ENCODE peak calls at places on chromosome 3, in eight cellular contexts. D is IMR-90, G is Peyer's patch, A is heart right ventricle, N is tibial nerve, X is upper lobe of right lung, M is brain microvascular endothelial cell, W is Panc1. I is an unnamed sample. For H3K36me3, the result is how much of the 10 kb centered on the place peaks cover.

GRCh38 chr3:30308131-30308530 is 298.3 kb upstream of the TGFBR2 start:
- DNase-seq in G (no peak), M (no peak), N (no peak), A (no peak), W (no peak), X (no peak), D (peak), I (no peak)

GRCh38 chr3:175475765-175476164 is 616.6 kb downstream of the NAALADL2 start:
- DNase-seq in X (no peak), G (no peak), A (no peak), N (no peak), W (no peak), D (no peak), M (no peak), I (no peak)

GRCh38 chr3:152176998-152177397 is 91.7 kb upstream of the MBNL1 start:
- DNase-seq in W (no peak), X (no peak), G (no peak), D (no peak), N (no peak), A (no peak), M (no peak), I (no peak)

GRCh38 chr3:24185738-24186384 is 240.8 kb downstream of the NR1D2 start:
- DNase-seq in W (peak), X (no peak), A (peak), N (no peak), D (peak), G (no peak), M (peak), I (no peak)

GRCh38 chr3:47950453-47950852 is 65.8 kb downstream of the MAP4 start:
- DNase-seq in A (no peak), M (no peak), W (no peak), N (no peak), G (no peak), X (no peak), D (no peak), I (no peak)

GRCh38 chr3:177760803-177761202 is 563.5 kb upstream of the TBL1XR1 start:
- DNase-seq in W (no peak), D (peak), N (no peak), A (no peak), G (no peak), M (no peak), X (no peak), I (no peak)

GRCh38 chr3:16467368-16467767 is 46.1 kb downstream of the RFTN1 start:
- DNase-seq in W (no peak), G (no peak), A (no peak), N (no peak), D (no peak), X (no peak), M (no peak), I (no peak)

GRCh38 chr3:27326949-27327582 is 42.1 kb downstream of the NEK10 start:
- DNase-seq in G (no peak), D (no peak), M (peak), X (no peak), A (no peak), N (no peak), W (no peak), I (no peak)

GRCh38 chr3:100047455-100048141 is 66.7 kb downstream of the FILIP1L start:
- DNase-seq in A (peak), D (peak), X (no peak), W (peak), M (peak), G (no peak), N (no peak), I (no peak)

GRCh38 chr3:126522363-126522788 is 1.6 kb upstream of the CHST13 start:
- DNase-seq in A (peak), G (peak), N (peak), D (peak), M (peak), W (peak), X (peak), I (peak)

GRCh38 chr3:152272771-152273242 is 4.1 kb downstream of the MBNL1 start:
- DNase-seq in M (peak), X (no peak), W (peak), D (peak), A (no peak), N (no peak), G (no peak), I (no peak)

GRCh38 chr3:23165571-23165970 is 37.6 kb upstream of the UBE2E2 start:
- DNase-seq in X (no peak), G (no peak), A (no peak), N (no peak), W (no peak), M (no peak), D (no peak), I (no peak)

GRCh38 chr3:185153170-185153733 is 392 bp upstream of the C3orf70 start:
- DNase-seq in W (no peak), X (no peak), G (no peak), A (no peak), M (peak), D (no peak), N (peak), I (peak)

GRCh38 chr3:126081618-126082333 is 2.1 kb downstream of the SLC41A3 start:
- DNase-seq in D (peak), A (no peak), M (peak), G (peak), X (no peak), N (no peak), W (peak), I (no peak)

GRCh38 chr3:66259721-66260255 is 39.0 kb downstream of the SLC25A26 start:
- DNase-seq in D (peak), M (no peak), A (no peak), W (no peak), N (no peak), X (no peak), G (no peak), I (no peak)

GRCh38 chr3:183252973-183253363 is at the start of gene B3GNT5:
- DNase-seq in W (no peak), G (peak), D (no peak), A (peak), N (no peak), X (peak), M (no peak), I (no peak)

GRCh38 chr3:71361346-71361745 is 222.2 kb downstream of the FOXP1 start:
- DNase-seq in A (no peak), M (no peak), W (no peak), N (no peak), D (no peak), G (no peak), X (no peak), I (no peak)
- H3K4me3 ChIP-seq in A (no peak), M (no peak), W (no peak), N (no peak), D (no peak), G (no peak), X (no peak), I (no peak)

GRCh38 chr3:55819005-55819404 is 331.9 kb upstream of the WNT5A start:
- DNase-seq in N (no peak), X (no peak), W (no peak), A (no peak), D (no peak), G (no peak), M (no peak), I (no peak)

GRCh38 chr3:55823001-55823400 is 335.9 kb upstream of the WNT5A start:
- DNase-seq in G (no peak), M (no peak), D (no peak), N (no peak), W (no peak), X (no peak), A (no peak), I (no peak)

GRCh38 chr3:55817177-55817576 is 330.1 kb upstream of the WNT5A start:
- DNase-seq in M (no peak), D (no peak), G (no peak), N (no peak), W (no peak), A (no peak), X (no peak), I (no peak)

GRCh38 chr3:55815262-55815661 is 328.2 kb upstream of the WNT5A start:
- DNase-seq in W (no peak), X (no peak), M (no peak), D (no peak), G (no peak), A (no peak), N (no peak), I (no peak)

GRCh38 chr3:55818485-55818884 is 331.4 kb upstream of the WNT5A start:
- DNase-seq in G (no peak), W (no peak), M (no peak), A (no peak), N (no peak), X (no peak), D (peak), I (no peak)
- TF ChIP-seq CTCF in G (no peak), W (no peak), M (no peak), A (no peak), N (no peak), X (no peak), D (no peak), I (no peak)

GRCh38 chr3:107800705-107801104 is 277.9 kb downstream of the BBX start:
- DNase-seq in X (no peak), A (no peak), N (no peak), D (no peak), M (no peak), W (no peak), G (no peak), I (no peak)
- H3K36me3 ChIP-seq in X (half or more), A (half or more), N (half or more), D (under half), M (under half), W (under half), G (under half), I (under half)

GRCh38 chr3:171284308-171285075 is 175.7 kb downstream of the TNIK start:
- DNase-seq in N (peak), X (no peak), M (peak), W (peak), D (peak), A (peak), G (no peak), I (peak)
- H3K4me3 ChIP-seq in N (no peak), X (no peak), M (no peak), W (no peak), D (no peak), A (no peak), G (no peak), I (no peak)

DNA sequence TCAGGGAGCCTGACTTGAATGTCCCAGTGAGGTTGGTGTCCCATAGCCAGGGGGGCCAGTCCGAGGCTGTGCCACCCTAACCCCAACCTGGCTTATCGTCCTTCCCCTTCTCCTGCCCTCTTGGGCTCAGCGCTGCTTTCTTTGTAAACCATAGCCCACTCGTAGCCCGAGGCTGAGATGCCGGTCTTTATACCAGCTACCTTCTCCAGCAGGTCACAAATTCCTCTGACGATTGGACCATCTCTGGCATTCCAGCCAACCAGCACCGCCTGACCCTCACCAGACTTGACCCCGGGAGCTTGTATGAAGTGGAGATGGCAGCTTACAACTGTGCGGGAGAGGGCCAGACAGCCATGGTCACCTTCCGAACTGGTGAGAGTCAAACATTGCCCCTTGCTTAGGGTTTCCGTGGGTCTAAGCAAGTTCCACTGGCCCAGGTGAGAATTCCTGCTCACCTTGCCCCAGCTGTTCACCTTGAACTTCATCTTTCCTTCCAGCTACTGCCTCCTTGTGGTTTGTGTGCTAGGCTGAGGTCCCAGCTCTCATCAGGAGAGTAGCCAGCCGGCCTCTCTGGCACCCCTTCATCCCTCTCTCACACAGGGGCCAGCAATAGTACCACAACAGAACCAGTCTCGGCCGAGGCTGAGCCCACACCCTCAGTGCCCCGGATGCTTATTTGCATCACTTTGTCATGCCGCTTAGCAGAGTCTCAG is 66.7 kb downstream of the BOC start:
- DNase-seq in X (no peak), D (no peak), A (no peak), M (no peak), W (no peak), G (no peak), N (no peak), I (no peak)
- TF ChIP-seq CTCF in X (no peak), D (no peak), A (no peak), M (peak), W (no peak), G (no peak), N (no peak), I (no peak)

GRCh38 chr3:89742546-89742945 is 635.1 kb downstream of the EPHA3 start:
- DNase-seq in G (no peak), A (no peak), W (no peak), X (no peak), M (no peak), N (no peak), D (no peak), I (no peak)
- H3K36me3 ChIP-seq in G (under half), A (under half), W (under half), X (under half), M (under half), N (under half), D (under half), I (under half)

DNA sequence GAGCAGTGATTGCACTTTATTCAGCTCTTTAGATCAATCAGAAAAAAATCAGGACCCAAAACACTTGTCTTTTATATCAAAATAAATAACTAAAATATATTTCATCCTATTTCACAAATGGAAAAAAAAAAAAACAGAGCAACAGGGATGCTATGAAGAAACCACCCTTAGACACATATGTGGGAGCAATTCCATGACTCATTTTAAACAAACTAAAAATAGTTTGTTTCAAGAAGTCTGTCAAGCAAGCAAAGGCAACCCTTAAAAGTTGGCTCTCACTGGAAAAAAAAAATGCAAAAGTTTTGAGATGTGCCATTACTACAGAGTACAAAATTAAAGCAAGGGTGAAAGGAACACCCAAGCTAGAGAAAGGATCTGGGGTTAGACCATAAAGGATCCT is 5.7 kb downstream of the ATP13A3 start:
- DNase-seq in M (no peak), G (no peak), X (no peak), A (no peak), N (no peak), W (no peak), D (peak), I (no peak)
- H3K4me3 ChIP-seq in M (no peak), G (no peak), X (no peak), A (no peak), N (no peak), W (no peak), D (no peak), I (no peak)

I was measured in tibial artery.